ENCODE peak calls at places on chromosome 1, in eight cellular contexts. One of them, this sample, is unnamed.

GRCh38 chr1:117828206-117828605 is 101.2 kb downstream of the GDAP2 start:
- DNase-seq in kidney glomerular epithelial cell: no peak
- DNase-seq in thoracic aorta: peak
- DNase-seq in sciatic nerve: peak
- DNase-seq in MM.1S: no peak
- DNase-seq in activated CD4-positive, alpha-beta T cell treated with anti-CD3 and anti-CD28 coated beads for 4 hours: no peak
- DNase-seq in KBM-7: no peak
- DNase-seq in activated CD8-positive, alpha-beta memory T cell treated with anti-CD3 and anti-CD28 coated beads, Interleukin-2, amount 10 ng/mL, durations not matched to agents 7 days and 5 days: no peak
- DNase-seq in this sample: no peak

GRCh38 chr1:203702130-203702577 is 62.8 kb upstream of the LAX1 start:
- DNase-seq in kidney glomerular epithelial cell: peak
- DNase-seq in thoracic aorta: no peak
- DNase-seq in sciatic nerve: peak
- DNase-seq in MM.1S: peak
- DNase-seq in activated CD4-positive, alpha-beta T cell treated with anti-CD3 and anti-CD28 coated beads for 4 hours: peak
- DNase-seq in KBM-7: peak
- DNase-seq in activated CD8-positive, alpha-beta memory T cell treated with anti-CD3 and anti-CD28 coated beads, Interleukin-2, amount 10 ng/mL, durations not matched to agents 7 days and 5 days: peak
- DNase-seq in this sample: no peak

GRCh38 chr1:164660415-164661174 is 101.6 kb downstream of the PBX1 start:
- DNase-seq in kidney glomerular epithelial cell: peak
- DNase-seq in thoracic aorta: no peak
- DNase-seq in sciatic nerve: no peak
- DNase-seq in MM.1S: peak
- DNase-seq in activated CD4-positive, alpha-beta T cell treated with anti-CD3 and anti-CD28 coated beads for 4 hours: no peak
- DNase-seq in KBM-7: peak
- DNase-seq in activated CD8-positive, alpha-beta memory T cell treated with anti-CD3 and anti-CD28 coated beads, Interleukin-2, amount 10 ng/mL, durations not matched to agents 7 days and 5 days: peak
- DNase-seq in this sample: no peak

GRCh38 chr1:244583358-244583757 is 69.6 kb upstream of the DESI2 start:
- DNase-seq in kidney glomerular epithelial cell: no peak
- DNase-seq in thoracic aorta: no peak
- DNase-seq in sciatic nerve: no peak
- DNase-seq in MM.1S: no peak
- DNase-seq in activated CD4-positive, alpha-beta T cell treated with anti-CD3 and anti-CD28 coated beads for 4 hours: no peak
- DNase-seq in KBM-7: no peak
- DNase-seq in activated CD8-positive, alpha-beta memory T cell treated with anti-CD3 and anti-CD28 coated beads, Interleukin-2, amount 10 ng/mL, durations not matched to agents 7 days and 5 days: no peak
- DNase-seq in this sample: no peak

GRCh38 chr1:79380078-79380477 is 373.5 kb upstream of the ADGRL4 start:
- DNase-seq in kidney glomerular epithelial cell: no peak
- DNase-seq in thoracic aorta: no peak
- DNase-seq in sciatic nerve: no peak
- DNase-seq in MM.1S: no peak
- DNase-seq in activated CD4-positive, alpha-beta T cell treated with anti-CD3 and anti-CD28 coated beads for 4 hours: no peak
- DNase-seq in KBM-7: no peak
- DNase-seq in activated CD8-positive, alpha-beta memory T cell treated with anti-CD3 and anti-CD28 coated beads, Interleukin-2, amount 10 ng/mL, durations not matched to agents 7 days and 5 days: no peak
- DNase-seq in this sample: no peak

GRCh38 chr1:3007298-3008147 is 13.7 kb upstream of the ACTRT2 start:
- DNase-seq in kidney glomerular epithelial cell: no peak
- DNase-seq in thoracic aorta: no peak
- DNase-seq in sciatic nerve: peak
- DNase-seq in MM.1S: no peak
- DNase-seq in activated CD4-positive, alpha-beta T cell treated with anti-CD3 and anti-CD28 coated beads for 4 hours: no peak
- DNase-seq in KBM-7: no peak
- DNase-seq in activated CD8-positive, alpha-beta memory T cell treated with anti-CD3 and anti-CD28 coated beads, Interleukin-2, amount 10 ng/mL, durations not matched to agents 7 days and 5 days: no peak
- DNase-seq in this sample: no peak

GRCh38 chr1:21013510-21013909 is 163.2 kb downstream of the EIF4G3 start:
- DNase-seq in kidney glomerular epithelial cell: no peak
- DNase-seq in thoracic aorta: no peak
- DNase-seq in sciatic nerve: no peak
- DNase-seq in MM.1S: no peak
- DNase-seq in activated CD4-positive, alpha-beta T cell treated with anti-CD3 and anti-CD28 coated beads for 4 hours: no peak
- DNase-seq in KBM-7: no peak
- DNase-seq in activated CD8-positive, alpha-beta memory T cell treated with anti-CD3 and anti-CD28 coated beads, Interleukin-2, amount 10 ng/mL, durations not matched to agents 7 days and 5 days: no peak
- DNase-seq in this sample: no peak

GRCh38 chr1:50959303-50959912 is 659 bp downstream of the FAF1 start:
- DNase-seq in kidney glomerular epithelial cell: peak
- DNase-seq in thoracic aorta: no peak
- DNase-seq in sciatic nerve: no peak
- DNase-seq in MM.1S: no peak
- DNase-seq in activated CD4-positive, alpha-beta T cell treated with anti-CD3 and anti-CD28 coated beads for 4 hours: peak
- DNase-seq in KBM-7: peak
- DNase-seq in activated CD8-positive, alpha-beta memory T cell treated with anti-CD3 and anti-CD28 coated beads, Interleukin-2, amount 10 ng/mL, durations not matched to agents 7 days and 5 days: peak
- DNase-seq in this sample: no peak

GRCh38 chr1:229874609-229875008 is 192.4 kb upstream of the GALNT2 start:
- DNase-seq in kidney glomerular epithelial cell: no peak
- DNase-seq in thoracic aorta: no peak
- DNase-seq in sciatic nerve: no peak
- DNase-seq in MM.1S: no peak
- DNase-seq in activated CD4-positive, alpha-beta T cell treated with anti-CD3 and anti-CD28 coated beads for 4 hours: no peak
- DNase-seq in KBM-7: no peak
- DNase-seq in activated CD8-positive, alpha-beta memory T cell treated with anti-CD3 and anti-CD28 coated beads, Interleukin-2, amount 10 ng/mL, durations not matched to agents 7 days and 5 days: no peak
- DNase-seq in this sample: no peak

GRCh38 chr1:7658127-7658498 is 113.0 kb upstream of the VAMP3 start:
- DNase-seq in kidney glomerular epithelial cell: no peak
- DNase-seq in thoracic aorta: no peak
- DNase-seq in sciatic nerve: no peak
- DNase-seq in MM.1S: no peak
- DNase-seq in activated CD4-positive, alpha-beta T cell treated with anti-CD3 and anti-CD28 coated beads for 4 hours: no peak
- DNase-seq in KBM-7: no peak
- DNase-seq in activated CD8-positive, alpha-beta memory T cell treated with anti-CD3 and anti-CD28 coated beads, Interleukin-2, amount 10 ng/mL, durations not matched to agents 7 days and 5 days: no peak
- DNase-seq in this sample: no peak

GRCh38 chr1:203464226-203464625 is 11.4 kb upstream of the PRELP start:
- DNase-seq in kidney glomerular epithelial cell: peak
- DNase-seq in thoracic aorta: no peak
- DNase-seq in sciatic nerve: no peak
- DNase-seq in MM.1S: no peak
- DNase-seq in activated CD4-positive, alpha-beta T cell treated with anti-CD3 and anti-CD28 coated beads for 4 hours: no peak
- DNase-seq in KBM-7: no peak
- DNase-seq in activated CD8-positive, alpha-beta memory T cell treated with anti-CD3 and anti-CD28 coated beads, Interleukin-2, amount 10 ng/mL, durations not matched to agents 7 days and 5 days: no peak
- DNase-seq in this sample: no peak

GRCh38 chr1:85453640-85454194 is 11.2 kb downstream of the DDAH1 start:
- DNase-seq in kidney glomerular epithelial cell: no peak
- DNase-seq in thoracic aorta: no peak
- DNase-seq in sciatic nerve: no peak
- DNase-seq in MM.1S: no peak
- DNase-seq in activated CD4-positive, alpha-beta T cell treated with anti-CD3 and anti-CD28 coated beads for 4 hours: no peak
- DNase-seq in KBM-7: no peak
- DNase-seq in activated CD8-positive, alpha-beta memory T cell treated with anti-CD3 and anti-CD28 coated beads, Interleukin-2, amount 10 ng/mL, durations not matched to agents 7 days and 5 days: no peak
- DNase-seq in this sample: no peak

GRCh38 chr1:24149854-24150227 is 6.9 kb upstream of the IL22RA1 start:
- DNase-seq in kidney glomerular epithelial cell: no peak
- DNase-seq in thoracic aorta: no peak
- DNase-seq in sciatic nerve: no peak
- DNase-seq in MM.1S: no peak
- DNase-seq in activated CD4-positive, alpha-beta T cell treated with anti-CD3 and anti-CD28 coated beads for 4 hours: peak
- DNase-seq in KBM-7: peak
- DNase-seq in activated CD8-positive, alpha-beta memory T cell treated with anti-CD3 and anti-CD28 coated beads, Interleukin-2, amount 10 ng/mL, durations not matched to agents 7 days and 5 days: peak
- DNase-seq in this sample: no peak

GRCh38 chr1:33319949-33320618 is 814 bp downstream of the A3GALT2 start:
- DNase-seq in kidney glomerular epithelial cell: no peak
- DNase-seq in thoracic aorta: no peak
- DNase-seq in sciatic nerve: no peak
- DNase-seq in MM.1S: no peak
- DNase-seq in activated CD4-positive, alpha-beta T cell treated with anti-CD3 and anti-CD28 coated beads for 4 hours: no peak
- DNase-seq in KBM-7: no peak
- DNase-seq in activated CD8-positive, alpha-beta memory T cell treated with anti-CD3 and anti-CD28 coated beads, Interleukin-2, amount 10 ng/mL, durations not matched to agents 7 days and 5 days: no peak
- DNase-seq in this sample: no peak

GRCh38 chr1:23634518-23634839 is 57.1 kb upstream of the RPL11 start:
- DNase-seq in kidney glomerular epithelial cell: no peak
- DNase-seq in thoracic aorta: no peak
- DNase-seq in sciatic nerve: no peak
- DNase-seq in MM.1S: no peak
- DNase-seq in activated CD4-positive, alpha-beta T cell treated with anti-CD3 and anti-CD28 coated beads for 4 hours: no peak
- DNase-seq in KBM-7: no peak
- DNase-seq in activated CD8-positive, alpha-beta memory T cell treated with anti-CD3 and anti-CD28 coated beads, Interleukin-2, amount 10 ng/mL, durations not matched to agents 7 days and 5 days: no peak
- DNase-seq in this sample: no peak

GRCh38 chr1:55483523-55483922 is 268.4 kb upstream of the USP24 start:
- DNase-seq in kidney glomerular epithelial cell: no peak
- DNase-seq in thoracic aorta: no peak
- DNase-seq in sciatic nerve: no peak
- DNase-seq in MM.1S: no peak
- DNase-seq in activated CD4-positive, alpha-beta T cell treated with anti-CD3 and anti-CD28 coated beads for 4 hours: no peak
- DNase-seq in KBM-7: peak
- DNase-seq in activated CD8-positive, alpha-beta memory T cell treated with anti-CD3 and anti-CD28 coated beads, Interleukin-2, amount 10 ng/mL, durations not matched to agents 7 days and 5 days: no peak
- DNase-seq in this sample: no peak

GRCh38 chr1:93680121-93681094 is 1.2 kb downstream of the BCAR3 start:
- DNase-seq in kidney glomerular epithelial cell: peak
- DNase-seq in thoracic aorta: peak
- DNase-seq in sciatic nerve: peak
- DNase-seq in MM.1S: no peak
- DNase-seq in activated CD4-positive, alpha-beta T cell treated with anti-CD3 and anti-CD28 coated beads for 4 hours: no peak
- DNase-seq in KBM-7: no peak
- DNase-seq in activated CD8-positive, alpha-beta memory T cell treated with anti-CD3 and anti-CD28 coated beads, Interleukin-2, amount 10 ng/mL, durations not matched to agents 7 days and 5 days: peak
- DNase-seq in this sample: peak